ENCODE peak calls at places on chromosome 17, in ten cellular contexts. T is left ventricle myocardium superior; K is amniotic epithelial cell; P is GM12878; I is activated CD8-positive, alpha-beta memory T cell treated with anti-CD3 and anti-CD28 coated beads for 48 hours; Q is stimulated activated CD4-positive, alpha-beta T cell treated with anti-CD3 and anti-CD28 coated beads, Interleukin-15, amount 100 ng/mL, for 1 hour; N is non-pigmented ciliary epithelial cell; M is prostate gland; C is brain microvascular endothelial cell; L is cerebellum. D is an unnamed sample.

GRCh38 chr17:65360961-65361552 is 200.4 kb downstream of the AXIN2 start:
- DNase-seq in P (no peak), K (no peak), L (no peak), C (no peak), I (no peak), Q (no peak), M (no peak), T (no peak), N (no peak), D (no peak)

GRCh38 chr17:40015005-40015997 is at the start of gene CSF3:
- DNase-seq in C (no peak), P (no peak), M (no peak), K (no peak), Q (no peak), L (no peak), T (peak; percentile 33), N (no peak), I (no peak), D (no peak)

GRCh38 chr17:80779961-80780380 is 211.7 kb upstream of the CHMP6 start:
- DNase-seq in N (no peak), L (no peak), T (peak; percentile 54), P (no peak), M (no peak), I (no peak), K (peak; percentile 96), C (no peak), Q (no peak), D (no peak)

GRCh38 chr17:44599298-44600175 is 42.3 kb downstream of the FZD2 start:
- DNase-seq in T (no peak), M (no peak), Q (no peak), I (no peak), L (no peak), P (no peak), C (peak; percentile 94), N (peak; percentile 76), K (peak; percentile 100), D (no peak)

GRCh38 chr17:9648521-9649110 is 3.3 kb downstream of the USP43 start:
- DNase-seq in M (no peak), T (no peak), C (no peak), K (no peak), P (no peak), Q (no peak), L (no peak), I (no peak), N (no peak), D (no peak)

GRCh38 chr17:48445248-48445620 is 15.2 kb upstream of the SKAP1 start:
- DNase-seq in L (no peak), K (no peak), P (no peak), C (no peak), T (no peak), N (no peak), M (no peak), Q (no peak), I (no peak), D (no peak)

GRCh38 chr17:352421-353212 is at the start of gene RPH3AL:
- DNase-seq in T (peak; percentile 63), C (peak; percentile 24), L (no peak), Q (no peak), N (no peak), M (peak; percentile 73), K (no peak), P (no peak), I (no peak), D (no peak)

GRCh38 chr17:44559288-44560249 is 2.3 kb downstream of the FZD2 start:
- DNase-seq in K (no peak), N (no peak), Q (no peak), L (no peak), I (no peak), C (no peak), T (no peak), M (no peak), P (no peak), D (no peak)

GRCh38 chr17:16091773-16092172 is 92.1 kb downstream of the TTC19 start:
- DNase-seq in C (peak; percentile 15), M (no peak), K (peak; percentile 26), Q (no peak), P (no peak), T (no peak), N (no peak), I (no peak), L (no peak), D (no peak)

GRCh38 chr17:78346605-78347250 is 13.1 kb downstream of the SOCS3 start:
- DNase-seq in P (no peak), N (no peak), M (no peak), Q (no peak), K (peak; percentile 37), T (no peak), L (no peak), C (no peak), I (no peak), D (no peak)

GRCh38 chr17:559699-560378 is 154.8 kb downstream of the VPS53 start:
- DNase-seq in Q (no peak), L (no peak), I (no peak), N (no peak), T (peak; percentile 43), P (no peak), M (no peak), K (peak; percentile 99), C (peak; percentile 80), D (peak; percentile 99)

GRCh38 chr17:78442648-78443128 is 64.2 kb downstream of the PGS1 start:
- DNase-seq in K (peak; percentile 21), I (no peak), C (peak; percentile 43), T (peak; percentile 76), P (no peak), N (no peak), L (no peak), Q (no peak), M (no peak), D (no peak)

D was measured in foreskin melanocyte.